ENCODE peak calls at places on chromosomes 13 and 19, in eight cellular contexts. One of them, this sample, is unnamed.

GRCh38 chr19:1019980-1020867 is 699 bp downstream of the TMEM259 start:
- DNase-seq in SK-MEL-5: no peak
- DNase-seq in adrenal gland: peak; percentile 62
- DNase-seq in endothelial cell: no peak
- DNase-seq in HT1080: no peak
- DNase-seq in kidney tubule cell: peak; percentile 32
- DNase-seq in brain microvascular endothelial cell: no peak
- DNase-seq in ascending aorta: no peak
- DNase-seq in this sample: no peak

GRCh38 chr19:51372649-51373504 is at the start of gene NKG7:
- DNase-seq in ascending aorta: no peak
- DNase-seq in endothelial cell: no peak
- DNase-seq in kidney tubule cell: no peak
- DNase-seq in brain microvascular endothelial cell: no peak
- DNase-seq in HT1080: no peak
- DNase-seq in adrenal gland: no peak
- DNase-seq in SK-MEL-5: no peak
- DNase-seq in this sample: no peak

GRCh38 chr19:47363758-47364529 is 14.8 kb downstream of the DHX34 start:
- DNase-seq in brain microvascular endothelial cell: peak; percentile 20
- DNase-seq in HT1080: peak; percentile 82
- DNase-seq in SK-MEL-5: peak; percentile 75
- DNase-seq in kidney tubule cell: no peak
- DNase-seq in endothelial cell: peak; percentile 18
- DNase-seq in ascending aorta: no peak
- DNase-seq in adrenal gland: peak; percentile 45
- DNase-seq in this sample: no peak

GRCh38 chr13:79831556-79831955 is 350.6 kb downstream of the NDFIP2 start:
- DNase-seq in ascending aorta: no peak
- DNase-seq in adrenal gland: no peak
- DNase-seq in kidney tubule cell: no peak
- DNase-seq in SK-MEL-5: no peak
- DNase-seq in endothelial cell: no peak
- DNase-seq in brain microvascular endothelial cell: no peak
- DNase-seq in HT1080: no peak
- DNase-seq in this sample: no peak

GRCh38 chr19:49064768-49065611 is at the start of gene NTF4:
- DNase-seq in kidney tubule cell: peak; percentile 37
- DNase-seq in HT1080: no peak
- DNase-seq in adrenal gland: no peak
- DNase-seq in endothelial cell: peak; percentile 54
- DNase-seq in ascending aorta: no peak
- DNase-seq in SK-MEL-5: peak; percentile 6
- DNase-seq in brain microvascular endothelial cell: no peak
- DNase-seq in this sample: peak; percentile 40

GRCh38 chr13:49678172-49678914 is 12.9 kb downstream of the EBPL start:
- DNase-seq in HT1080: no peak
- DNase-seq in ascending aorta: no peak
- DNase-seq in endothelial cell: no peak
- DNase-seq in adrenal gland: no peak
- DNase-seq in kidney tubule cell: no peak
- DNase-seq in brain microvascular endothelial cell: no peak
- DNase-seq in SK-MEL-5: no peak
- DNase-seq in this sample: no peak

GRCh38 chr19:31175564-31176348 is 173.5 kb downstream of the TSHZ3 start:
- DNase-seq in kidney tubule cell: no peak
- DNase-seq in brain microvascular endothelial cell: no peak
- DNase-seq in endothelial cell: no peak
- DNase-seq in adrenal gland: no peak
- DNase-seq in SK-MEL-5: no peak
- DNase-seq in ascending aorta: no peak
- DNase-seq in HT1080: no peak
- DNase-seq in this sample: no peak

GRCh38 chr19:39046037-39046821 is 13.9 kb upstream of the FBXO27 start:
- DNase-seq in ascending aorta: no peak
- DNase-seq in HT1080: peak; percentile 63
- DNase-seq in SK-MEL-5: peak; percentile 76
- DNase-seq in brain microvascular endothelial cell: no peak
- DNase-seq in adrenal gland: no peak
- DNase-seq in endothelial cell: no peak
- DNase-seq in kidney tubule cell: peak; percentile 80
- DNase-seq in this sample: peak; percentile 82

GRCh38 chr19:52224211-52224610 is 34.4 kb downstream of the PPP2R1A start:
- DNase-seq in HT1080: no peak
- DNase-seq in ascending aorta: no peak
- DNase-seq in SK-MEL-5: no peak
- DNase-seq in endothelial cell: no peak
- DNase-seq in brain microvascular endothelial cell: no peak
- DNase-seq in adrenal gland: no peak
- DNase-seq in kidney tubule cell: no peak
- DNase-seq in this sample: no peak

GRCh38 chr13:106917673-106918652 is 350.0 kb upstream of the ARGLU1 start:
- DNase-seq in kidney tubule cell: peak; percentile 74
- DNase-seq in SK-MEL-5: peak; percentile 62
- DNase-seq in ascending aorta: no peak
- DNase-seq in HT1080: peak; percentile 66
- DNase-seq in brain microvascular endothelial cell: peak; percentile 76
- DNase-seq in endothelial cell: peak; percentile 91
- DNase-seq in adrenal gland: peak; percentile 52
- DNase-seq in this sample: peak; percentile 73

GRCh38 chr19:51043497-51043896 is 8.7 kb upstream of the KLK12 start:
- DNase-seq in kidney tubule cell: no peak
- DNase-seq in HT1080: no peak
- DNase-seq in endothelial cell: no peak
- DNase-seq in adrenal gland: no peak
- DNase-seq in SK-MEL-5: no peak
- DNase-seq in brain microvascular endothelial cell: no peak
- DNase-seq in ascending aorta: no peak
- DNase-seq in this sample: no peak

GRCh38 chr19:10288662-10289166 is 1.0 kb upstream of the ICAM5 start:
- DNase-seq in SK-MEL-5: peak; percentile 69
- DNase-seq in endothelial cell: no peak
- DNase-seq in HT1080: no peak
- DNase-seq in kidney tubule cell: peak; percentile 48
- DNase-seq in ascending aorta: no peak
- DNase-seq in adrenal gland: no peak
- DNase-seq in brain microvascular endothelial cell: no peak
- DNase-seq in this sample: peak; percentile 87

GRCh38 chr19:34555447-34555846 is 73.9 kb downstream of the WTIP start:
- DNase-seq in kidney tubule cell: peak; percentile 18
- DNase-seq in HT1080: peak; percentile 29
- DNase-seq in SK-MEL-5: peak; percentile 52
- DNase-seq in ascending aorta: no peak
- DNase-seq in brain microvascular endothelial cell: peak; percentile 25
- DNase-seq in adrenal gland: no peak
- DNase-seq in endothelial cell: no peak
- DNase-seq in this sample: peak; percentile 40

GRCh38 chr13:112067121-112067741 is at the start of gene SOX1:
- DNase-seq in adrenal gland: no peak
- DNase-seq in ascending aorta: no peak
- DNase-seq in endothelial cell: no peak
- DNase-seq in brain microvascular endothelial cell: no peak
- DNase-seq in HT1080: no peak
- DNase-seq in SK-MEL-5: no peak
- DNase-seq in kidney tubule cell: no peak
- DNase-seq in this sample: peak; percentile 81

GRCh38 chr19:6236310-6237291 is 43.2 kb downstream of the MLLT1 start:
- DNase-seq in SK-MEL-5: no peak
- DNase-seq in brain microvascular endothelial cell: no peak
- DNase-seq in kidney tubule cell: peak; percentile 57
- DNase-seq in ascending aorta: no peak
- DNase-seq in adrenal gland: peak; percentile 69
- DNase-seq in endothelial cell: no peak
- DNase-seq in HT1080: no peak
- DNase-seq in this sample: no peak

GRCh38 chr13:51794959-51795358 is 9.0 kb downstream of the DHRS12 start:
- DNase-seq in endothelial cell: no peak
- DNase-seq in kidney tubule cell: no peak
- DNase-seq in ascending aorta: no peak
- DNase-seq in adrenal gland: no peak
- DNase-seq in HT1080: no peak
- DNase-seq in brain microvascular endothelial cell: no peak
- DNase-seq in SK-MEL-5: no peak
- DNase-seq in this sample: no peak

GRCh38 chr13:45989607-45990006 is 62.9 kb downstream of the ZC3H13 start:
- DNase-seq in SK-MEL-5: no peak
- DNase-seq in ascending aorta: no peak
- DNase-seq in adrenal gland: no peak
- DNase-seq in endothelial cell: no peak
- DNase-seq in kidney tubule cell: no peak
- DNase-seq in HT1080: no peak
- DNase-seq in brain microvascular endothelial cell: peak; percentile 0
- DNase-seq in this sample: no peak

GRCh38 chr13:22793598-22794134 is 387.1 kb upstream of the SGCG start:
- DNase-seq in kidney tubule cell: peak; percentile 48
- DNase-seq in ascending aorta: no peak
- DNase-seq in adrenal gland: no peak
- DNase-seq in SK-MEL-5: no peak
- DNase-seq in brain microvascular endothelial cell: peak; percentile 26
- DNase-seq in endothelial cell: no peak
- DNase-seq in HT1080: peak; percentile 28
- DNase-seq in this sample: no peak

GRCh38 chr13:101917833-101918755 is 465.6 kb downstream of the ITGBL1 start:
- DNase-seq in SK-MEL-5: peak; percentile 67
- DNase-seq in brain microvascular endothelial cell: no peak
- DNase-seq in endothelial cell: no peak
- DNase-seq in ascending aorta: no peak
- DNase-seq in HT1080: peak; percentile 35
- DNase-seq in adrenal gland: no peak
- DNase-seq in kidney tubule cell: no peak
- DNase-seq in this sample: peak; percentile 67

GRCh38 chr13:38821753-38822551 is 135.1 kb downstream of the FREM2 start:
- DNase-seq in endothelial cell: no peak
- DNase-seq in SK-MEL-5: peak; percentile 99
- DNase-seq in adrenal gland: no peak
- DNase-seq in ascending aorta: no peak
- DNase-seq in kidney tubule cell: peak; percentile 2
- DNase-seq in brain microvascular endothelial cell: no peak
- DNase-seq in HT1080: peak; percentile 71
- DNase-seq in this sample: peak; percentile 47

GRCh38 chr13:76928456-76928855 is 19.9 kb upstream of the ACOD1 start:
- DNase-seq in adrenal gland: no peak
- DNase-seq in ascending aorta: no peak
- DNase-seq in SK-MEL-5: no peak
- DNase-seq in HT1080: no peak
- DNase-seq in kidney tubule cell: peak; percentile 10
- DNase-seq in brain microvascular endothelial cell: no peak
- DNase-seq in endothelial cell: no peak
- DNase-seq in this sample: no peak

GRCh38 chr19:29770653-29771052 is 41.1 kb upstream of the CCNE1 start:
- DNase-seq in brain microvascular endothelial cell: no peak
- DNase-seq in adrenal gland: no peak
- DNase-seq in endothelial cell: no peak
- DNase-seq in SK-MEL-5: no peak
- DNase-seq in HT1080: no peak
- DNase-seq in ascending aorta: no peak
- DNase-seq in kidney tubule cell: no peak
- DNase-seq in this sample: no peak

GRCh38 chr13:24271231-24271610 is 38.2 kb upstream of the C1QTNF9 start:
- DNase-seq in SK-MEL-5: no peak
- DNase-seq in kidney tubule cell: no peak
- DNase-seq in brain microvascular endothelial cell: no peak
- DNase-seq in HT1080: no peak
- DNase-seq in adrenal gland: no peak
- DNase-seq in ascending aorta: no peak
- DNase-seq in endothelial cell: no peak
- DNase-seq in this sample: no peak

GRCh38 chr19:14118165-14119051 is 846 bp upstream of the PRKACA start:
- DNase-seq in adrenal gland: peak; percentile 95
- DNase-seq in endothelial cell: no peak
- DNase-seq in HT1080: no peak
- DNase-seq in SK-MEL-5: no peak
- DNase-seq in ascending aorta: peak; percentile 79
- DNase-seq in brain microvascular endothelial cell: peak; percentile 28
- DNase-seq in kidney tubule cell: peak; percentile 72
- DNase-seq in this sample: peak; percentile 61

GRCh38 chr19:6092329-6093286 is 17.7 kb downstream of the RFX2 start:
- DNase-seq in HT1080: peak; percentile 43
- DNase-seq in brain microvascular endothelial cell: peak; percentile 73
- DNase-seq in endothelial cell: peak; percentile 25
- DNase-seq in adrenal gland: peak; percentile 94
- DNase-seq in SK-MEL-5: peak; percentile 13
- DNase-seq in kidney tubule cell: peak; percentile 97
- DNase-seq in ascending aorta: peak; percentile 75
- DNase-seq in this sample: peak; percentile 56

GRCh38 chr19:13850910-13851753 is 25.8 kb upstream of the NANOS3 start:
- DNase-seq in endothelial cell: no peak
- DNase-seq in SK-MEL-5: peak; percentile 69
- DNase-seq in kidney tubule cell: peak; percentile 98
- DNase-seq in ascending aorta: peak; percentile 77
- DNase-seq in adrenal gland: peak; percentile 93
- DNase-seq in HT1080: peak; percentile 99
- DNase-seq in brain microvascular endothelial cell: peak; percentile 92
- DNase-seq in this sample: peak; percentile 85

GRCh38 chr19:30694156-30694555 is 322.0 kb downstream of the ZNF536 start:
- DNase-seq in kidney tubule cell: no peak
- DNase-seq in brain microvascular endothelial cell: no peak
- DNase-seq in SK-MEL-5: no peak
- DNase-seq in ascending aorta: no peak
- DNase-seq in endothelial cell: no peak
- DNase-seq in HT1080: no peak
- DNase-seq in adrenal gland: no peak
- DNase-seq in this sample: no peak

GRCh38 chr19:43768273-43769050 is 12.3 kb downstream of the KCNN4 start:
- DNase-seq in kidney tubule cell: no peak
- DNase-seq in ascending aorta: no peak
- DNase-seq in SK-MEL-5: no peak
- DNase-seq in HT1080: no peak
- DNase-seq in adrenal gland: no peak
- DNase-seq in brain microvascular endothelial cell: no peak
- DNase-seq in endothelial cell: no peak
- DNase-seq in this sample: no peak

GRCh38 chr19:52600639-52601024 is 30.5 kb downstream of the ZNF701 start:
- DNase-seq in endothelial cell: peak; percentile 18
- DNase-seq in brain microvascular endothelial cell: no peak
- DNase-seq in ascending aorta: no peak
- DNase-seq in adrenal gland: peak; percentile 31
- DNase-seq in HT1080: no peak
- DNase-seq in kidney tubule cell: no peak
- DNase-seq in SK-MEL-5: no peak
- DNase-seq in this sample: peak; percentile 5

GRCh38 chr13:114199961-114200672 is 21.1 kb downstream of the CFAP97D2 start:
- DNase-seq in kidney tubule cell: no peak
- DNase-seq in HT1080: no peak
- DNase-seq in brain microvascular endothelial cell: no peak
- DNase-seq in endothelial cell: no peak
- DNase-seq in adrenal gland: no peak
- DNase-seq in SK-MEL-5: no peak
- DNase-seq in ascending aorta: no peak
- DNase-seq in this sample: peak; percentile 14

GRCh38 chr13:90492872-90493271 is 854.6 kb upstream of the MIR17HG start:
- DNase-seq in brain microvascular endothelial cell: no peak
- DNase-seq in SK-MEL-5: no peak
- DNase-seq in kidney tubule cell: no peak
- DNase-seq in endothelial cell: no peak
- DNase-seq in adrenal gland: no peak
- DNase-seq in HT1080: no peak
- DNase-seq in ascending aorta: no peak
- DNase-seq in this sample: no peak

GRCh38 chr19:3970808-3971598 is at the start of gene DAPK3:
- DNase-seq in HT1080: peak; percentile 93
- DNase-seq in adrenal gland: peak; percentile 98
- DNase-seq in brain microvascular endothelial cell: peak; percentile 97
- DNase-seq in SK-MEL-5: peak; percentile 97
- DNase-seq in kidney tubule cell: peak; percentile 99
- DNase-seq in endothelial cell: peak; percentile 98
- DNase-seq in ascending aorta: peak; percentile 89
- DNase-seq in this sample: peak; percentile 97

GRCh38 chr13:113599396-113599795 is 14.8 kb downstream of the TFDP1 start:
- DNase-seq in SK-MEL-5: no peak
- DNase-seq in HT1080: no peak
- DNase-seq in ascending aorta: no peak
- DNase-seq in brain microvascular endothelial cell: no peak
- DNase-seq in kidney tubule cell: no peak
- DNase-seq in adrenal gland: peak; percentile 1
- DNase-seq in endothelial cell: no peak
- DNase-seq in this sample: no peak

GRCh38 chr19:10836478-10837325 is 690 bp upstream of the TMED1 start:
- DNase-seq in kidney tubule cell: peak; percentile 87
- DNase-seq in brain microvascular endothelial cell: no peak
- DNase-seq in adrenal gland: peak; percentile 88
- DNase-seq in ascending aorta: no peak
- DNase-seq in SK-MEL-5: peak; percentile 91
- DNase-seq in HT1080: no peak
- DNase-seq in endothelial cell: no peak
- DNase-seq in this sample: peak; percentile 90